ENCODE peak calls at places on chromosome 10, in six cellular contexts. P is HepG2; E is cardiac muscle cell; A is HAP-1; O is naive thymus-derived CD4-positive, alpha-beta T cell; G is transverse colon. Z is an unnamed sample. For H3K9me3, the result is how much of the 10 kb centered on the place peaks cover.

GRCh38 chr10:61592581-61592980 is 70.1 kb upstream of the CABCOCO1 start:
- DNase-seq in P (peak), O (no peak), G (no peak), E (peak), A (peak), Z (no peak)

GRCh38 chr10:84308481-84309304 is 19.7 kb upstream of the CCSER2 start:
- DNase-seq in P (no peak), G (peak), O (peak), E (peak), A (no peak), Z (no peak)

GRCh38 chr10:116254422-116255152 is 18.4 kb downstream of the GFRA1 start:
- DNase-seq in P (no peak), G (no peak), O (no peak), E (no peak), A (no peak), Z (no peak)

GRCh38 chr10:18582803-18583202 is 68.6 kb downstream of the NSUN6 start:
- DNase-seq in A (no peak), G (no peak), P (no peak), O (no peak), E (peak), Z (no peak)

GRCh38 chr10:28991738-28992270 is 297.1 kb upstream of the LYZL1 start:
- DNase-seq in G (peak), P (peak), E (peak), O (no peak), A (peak), Z (no peak)

GRCh38 chr10:34539533-34540315 is 275.4 kb downstream of the PARD3 start:
- DNase-seq in O (no peak), P (peak), A (no peak), E (peak), G (peak), Z (no peak)

GRCh38 chr10:122435212-122435827 is 19.1 kb upstream of the ARMS2 start:
- DNase-seq in O (peak), E (peak), G (no peak), P (peak), A (peak), Z (no peak)

GRCh38 chr10:3729397-3729796 is 55.6 kb downstream of the KLF6 start:
- DNase-seq in G (no peak), P (no peak), O (no peak), E (peak), A (no peak), Z (no peak)

GRCh38 chr10:65231148-65231547 is 1694.7 kb upstream of the LRRTM3 start:
- DNase-seq in G (no peak), A (no peak), E (no peak), O (no peak), P (no peak), Z (no peak)

GRCh38 chr10:4909118-4909517 is 54.1 kb upstream of the AKR1C1 start:
- DNase-seq in G (no peak), E (no peak), O (no peak), P (no peak), A (no peak), Z (no peak)

GRCh38 chr10:73293461-73293860 is 41.0 kb upstream of the MRPS16 start:
- DNase-seq in E (no peak), A (no peak), G (no peak), P (no peak), O (no peak), Z (no peak)

GRCh38 chr10:93180402-93181040 is 106.8 kb downstream of the CYP26A1 start:
- DNase-seq in E (peak), O (no peak), P (no peak), G (peak), A (no peak), Z (no peak)

GRCh38 chr10:31059323-31059722 is 27.7 kb upstream of the ZNF438 start:
- DNase-seq in G (no peak), O (no peak), A (no peak), P (no peak), E (peak), Z (no peak)

GRCh38 chr10:9285698-9286097 is 1231.2 kb downstream of the GATA3 start:
- DNase-seq in P (no peak), A (no peak), E (no peak), O (no peak), G (no peak), Z (no peak)

GRCh38 chr10:96025566-96025965 is 17.8 kb upstream of the CCNJ start:
- DNase-seq in A (no peak), P (peak), E (peak), O (no peak), G (no peak), Z (no peak)

GRCh38 chr10:44298713-44299112 is 86.2 kb downstream of the CXCL12 start:
- DNase-seq in P (no peak), E (no peak), O (no peak), G (no peak), A (no peak), Z (no peak)

GRCh38 chr10:119020627-119020946 is 8.9 kb upstream of the NANOS1 start:
- DNase-seq in E (no peak), G (no peak), A (no peak), O (no peak), P (no peak), Z (no peak)

GRCh38 chr10:72229261-72230251 is 13.5 kb upstream of the ASCC1 start:
- DNase-seq in O (no peak), E (peak), A (no peak), G (no peak), P (no peak), Z (no peak)

GRCh38 chr10:30057421-30057841 is 2.0 kb downstream of the JCAD start:
- DNase-seq in O (no peak), P (no peak), A (no peak), G (no peak), E (no peak), Z (no peak)

GRCh38 chr10:30058111-30058510 is 1.3 kb downstream of the JCAD start:
- DNase-seq in E (no peak), A (no peak), G (no peak), O (no peak), P (no peak), Z (peak)

GRCh38 chr10:30055094-30055701 is 4.2 kb downstream of the JCAD start:
- DNase-seq in G (no peak), O (no peak), E (peak), P (no peak), A (no peak), Z (peak)

GRCh38 chr10:30056767-30057355 is 2.5 kb downstream of the JCAD start:
- DNase-seq in E (no peak), O (no peak), P (no peak), G (no peak), A (no peak), Z (no peak)

DNA sequence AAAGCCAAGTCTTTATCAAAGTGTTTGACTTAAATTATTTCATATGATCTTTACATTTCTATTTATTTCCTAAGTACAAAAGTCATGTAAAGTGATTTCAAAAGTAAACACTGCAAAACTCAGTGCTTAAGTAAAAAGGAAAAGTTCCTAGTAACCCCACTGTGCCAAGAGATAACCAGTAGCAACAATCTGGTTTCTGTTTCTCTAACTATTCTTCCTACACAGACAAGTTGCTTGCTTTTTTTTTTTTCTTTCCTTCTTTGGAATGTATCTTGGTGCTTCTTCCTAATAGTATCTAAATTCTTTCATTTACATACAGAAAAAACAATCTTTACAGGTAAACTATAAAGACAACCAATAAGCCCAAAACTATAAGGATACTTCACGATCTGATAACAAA is 3.1 kb downstream of the JCAD start:
- DNase-seq in G (no peak), A (no peak), P (no peak), E (peak), O (no peak), Z (no peak)
- H3K4me3 ChIP-seq in G (no peak), A (no peak), P (no peak), E (peak), O (no peak), Z (peak)

DNA sequence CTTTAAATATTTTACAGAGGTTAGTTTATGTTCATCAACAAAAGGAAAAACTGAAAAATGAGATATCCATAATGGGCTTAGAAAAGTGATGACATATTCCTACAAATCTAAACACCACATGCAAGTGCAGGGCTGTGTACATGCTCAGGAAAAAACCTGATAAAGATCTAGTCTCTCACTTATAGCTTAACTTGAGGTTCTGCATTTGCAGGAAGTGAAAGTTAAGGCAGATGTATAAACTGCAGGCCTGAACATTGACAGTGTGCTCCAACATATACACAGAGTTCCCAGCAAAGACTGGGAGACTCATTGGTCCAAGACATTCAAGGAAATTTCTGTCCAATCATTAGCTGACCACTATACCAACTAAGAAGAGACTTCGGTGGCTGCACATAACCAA is 63.8 kb upstream of the RET start:
- DNase-seq in O (no peak), A (no peak), E (no peak), P (no peak), G (no peak), Z (no peak)
- H3K9me3 ChIP-seq in O (under half), A (under half), E (under half), P (under half), G (under half), Z (under half)

GRCh38 chr10:100537475-100537874 is 1.7 kb downstream of the HIF1AN start:
- DNase-seq in O (no peak), G (no peak), E (no peak), A (no peak), P (no peak), Z (no peak)
- H3K4me3 ChIP-seq in O (no peak), G (no peak), E (no peak), A (no peak), P (no peak), Z (no peak)

GRCh38 chr10:110977662-110978061 is 58.3 kb downstream of the SHOC2 start:
- DNase-seq in P (no peak), E (peak), A (no peak), G (no peak), O (no peak), Z (no peak)

GRCh38 chr10:110978204-110978603 is 58.8 kb downstream of the SHOC2 start:
- DNase-seq in G (no peak), E (no peak), A (no peak), O (no peak), P (no peak), Z (no peak)

GRCh38 chr10:110973400-110973799 is 54.0 kb downstream of the SHOC2 start:
- DNase-seq in O (no peak), P (no peak), G (no peak), E (no peak), A (no peak), Z (no peak)

GRCh38 chr10:110979611-110980010 is 60.2 kb downstream of the SHOC2 start:
- DNase-seq in A (no peak), G (no peak), P (no peak), E (no peak), O (no peak), Z (no peak)

DNA sequence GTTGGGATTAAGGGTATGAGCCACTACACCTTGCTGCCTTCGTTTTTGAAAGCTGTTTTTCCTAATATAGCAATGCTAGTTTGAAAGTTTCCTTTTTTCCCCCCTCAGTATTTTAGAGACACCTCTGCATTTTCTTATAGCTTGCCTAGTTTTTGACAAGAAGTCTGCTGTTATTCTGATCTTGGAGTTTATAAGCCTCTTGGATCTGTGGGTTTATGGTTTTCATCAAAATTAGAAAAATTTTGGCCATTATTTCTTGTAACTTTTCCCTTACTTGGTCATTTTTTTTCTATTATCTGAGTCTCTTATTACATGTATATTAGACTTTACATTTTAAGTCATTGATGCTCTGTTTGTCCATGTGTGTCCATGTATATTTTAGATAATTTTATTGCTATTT is 57.2 kb downstream of the SHOC2 start:
- DNase-seq in A (no peak), O (no peak), G (no peak), E (no peak), P (no peak), Z (no peak)
- H3K9me3 ChIP-seq in A (under half), O (under half), G (under half), E (under half), P (under half), Z (under half)

DNA sequence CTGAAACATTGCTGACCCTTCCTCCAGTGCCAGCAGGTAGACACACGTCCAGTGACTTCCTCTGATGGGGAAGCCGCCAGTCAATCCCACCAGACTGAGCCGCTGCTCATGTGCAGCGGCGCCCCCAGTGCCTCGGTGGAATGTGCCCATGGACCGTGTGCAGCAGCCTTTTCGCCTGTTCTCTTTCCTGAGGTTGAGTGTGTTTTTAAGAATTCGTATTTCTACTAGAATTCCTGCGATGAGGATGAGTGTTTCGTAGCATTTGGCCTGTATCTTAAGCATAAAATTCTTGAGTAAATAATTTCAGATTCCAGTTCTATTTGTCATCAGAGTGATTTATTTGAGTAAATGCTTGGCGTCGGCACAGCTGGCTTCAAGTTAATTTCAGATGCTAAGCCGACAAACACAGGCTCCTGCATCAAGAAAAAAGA is 35.4 kb downstream of the BNIP3 start:
- DNase-seq in G (no peak), P (no peak), O (no peak), A (no peak), E (peak), Z (no peak)
- H3K4me3 ChIP-seq in G (no peak), P (no peak), O (no peak), A (no peak), E (no peak), Z (peak)

DNA sequence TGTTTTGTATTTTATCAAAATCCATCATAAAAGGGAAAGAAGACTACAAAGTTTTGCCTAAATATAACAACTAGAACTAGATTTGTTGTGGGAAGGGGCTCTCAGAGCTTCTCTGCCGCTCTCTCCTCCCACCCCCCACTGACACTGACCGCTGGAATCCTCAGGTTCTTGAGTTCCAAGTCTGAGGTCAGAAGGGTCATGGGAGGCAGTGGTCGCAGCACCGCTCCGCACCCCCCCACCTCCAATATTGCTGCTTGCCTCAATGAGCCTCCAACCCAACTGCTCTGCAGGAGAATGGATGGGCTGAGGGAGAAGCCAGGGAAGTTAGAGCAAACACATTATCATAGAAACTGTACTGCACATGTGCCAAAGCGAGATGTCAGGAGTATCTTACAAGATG is 359.4 kb downstream of the GRID1 start:
- DNase-seq in A (no peak), E (no peak), P (no peak), O (no peak), G (no peak), Z (no peak)
- H3K9me3 ChIP-seq in A (under half), E (under half), P (under half), O (under half), G (under half), Z (under half)

GRCh38 chr10:102375867-102376266 is 19.6 kb upstream of the NFKB2 start:
- DNase-seq in E (no peak), G (no peak), O (no peak), P (no peak), A (no peak), Z (no peak)
- H3K4me3 ChIP-seq in E (no peak), G (no peak), O (no peak), P (no peak), A (no peak), Z (no peak)

GRCh38 chr10:133466683-133467275 is 13.0 kb downstream of the SCART1 start:
- DNase-seq in O (no peak), G (no peak), P (no peak), A (no peak), E (no peak), Z (no peak)
- H3K9me3 ChIP-seq in O (under half), G (under half), P (under half), A (under half), E (under half), Z (under half)

GRCh38 chr10:113126506-113127192 is 176.6 kb downstream of the TCF7L2 start:
- DNase-seq in O (peak), A (peak), P (peak), E (peak), G (peak), Z (peak)
- H3K4me3 ChIP-seq in O (no peak), A (peak), P (no peak), E (peak), G (no peak), Z (peak)

GRCh38 chr10:1651280-1651975 is 85.9 kb downstream of the ADARB2 start:
- DNase-seq in P (no peak), A (no peak), O (no peak), E (no peak), G (no peak), Z (no peak)

GRCh38 chr10:1652151-1652550 is 85.2 kb downstream of the ADARB2 start:
- DNase-seq in A (no peak), O (no peak), G (no peak), E (no peak), P (no peak), Z (no peak)

GRCh38 chr10:1648648-1649047 is 88.7 kb downstream of the ADARB2 start:
- DNase-seq in O (no peak), G (no peak), P (no peak), E (no peak), A (no peak), Z (no peak)

GRCh38 chr10:1653321-1653720 is 84.0 kb downstream of the ADARB2 start:
- DNase-seq in P (no peak), G (no peak), E (no peak), O (no peak), A (no peak), Z (no peak)

GRCh38 chr10:1650542-1651279 is 86.6 kb downstream of the ADARB2 start:
- DNase-seq in A (no peak), P (no peak), G (no peak), O (no peak), E (no peak), Z (no peak)
- H3K9me3 ChIP-seq in A (under half), P (under half), G (under half), O (under half), E (under half), Z (under half)